ENCODE peak calls at places on chromosomes 13 and 19, in six cellular contexts. L is esophagus squamous epithelium, C is uterus, P is IMR-90, M is A549, A is stomach. Q is an unnamed sample.
A peak's percentile ranks its signal among the peaks of the same experiment; 100 is the strongest.

GRCh38 chr19:36030264-36031148 is 2.2 kb downstream of the CLIP3 start:
- DNase-seq in L (no peak), C (no peak), P (peak; percentile 53), M (peak; percentile 61), A (no peak), Q (no peak)

GRCh38 chr13:112793545-112794445 is 104.0 kb downstream of the ATP11A start:
- DNase-seq in L (no peak), C (no peak), P (no peak), M (no peak), A (peak; percentile 2), Q (no peak)

GRCh38 chr19:8368136-8368535 is 4.2 kb downstream of the ANGPTL4 start:
- DNase-seq in L (no peak), C (no peak), P (no peak), M (no peak), A (no peak), Q (peak; percentile 41)

GRCh38 chr19:19956431-19957075 is 55.8 kb downstream of the ZNF93 start:
- DNase-seq in L (no peak), C (no peak), P (no peak), M (no peak), A (no peak), Q (no peak)

GRCh38 chr13:41139296-41139966 is 6.8 kb upstream of the KBTBD6 start:
- DNase-seq in L (no peak), C (no peak), P (peak; percentile 66), M (no peak), A (no peak), Q (no peak)

GRCh38 chr19:50058425-50058824 is 32.6 kb downstream of the ZNF473 start:
- DNase-seq in L (no peak), C (no peak), P (no peak), M (no peak), A (no peak), Q (no peak)

GRCh38 chr13:44768775-44769578 is 192.8 kb upstream of the TSC22D1 start:
- DNase-seq in L (no peak), C (no peak), P (peak; percentile 46), M (no peak), A (no peak), Q (no peak)

GRCh38 chr13:113168211-113168610 is 9.8 kb downstream of the PROZ start:
- DNase-seq in L (no peak), C (no peak), P (no peak), M (no peak), A (no peak), Q (no peak)

GRCh38 chr13:71316964-71317363 is 550.0 kb downstream of the DACH1 start:
- DNase-seq in L (no peak), C (no peak), P (no peak), M (no peak), A (no peak), Q (no peak)

GRCh38 chr13:85277753-85278152 is 521.5 kb downstream of the SLITRK6 start:
- DNase-seq in L (no peak), C (no peak), P (peak; percentile 21), M (peak; percentile 19), A (no peak), Q (no peak)

GRCh38 chr13:50915562-50915961 is 6.0 kb downstream of the RNASEH2B start:
- DNase-seq in L (no peak), C (no peak), P (no peak), M (no peak), A (no peak), Q (no peak)

GRCh38 chr19:34994643-34995471 is 5.3 kb upstream of the GRAMD1A start:
- DNase-seq in L (no peak), C (no peak), P (no peak), M (peak; percentile 94), A (peak; percentile 81), Q (peak; percentile 73)

GRCh38 chr13:110137677-110138008 is 169.3 kb downstream of the COL4A1 start:
- DNase-seq in L (no peak), C (peak; percentile 37), P (no peak), M (peak; percentile 63), A (no peak), Q (no peak)
- TF ChIP-seq POLR2A in L (no peak), C (no peak), P (no peak), M (no peak), A (no peak), Q (no peak)

GRCh38 chr19:48330012-48330681 is 4.8 kb downstream of the EMP3 start:
- DNase-seq in L (peak; percentile 39), C (peak; percentile 54), P (no peak), M (no peak), A (peak; percentile 86), Q (peak; percentile 94)

GRCh38 chr19:48329167-48329891 is 4.0 kb downstream of the EMP3 start:
- DNase-seq in L (no peak), C (no peak), P (peak; percentile 59), M (no peak), A (no peak), Q (no peak)

GRCh38 chr19:48332351-48332661 is 7.0 kb downstream of the EMP3 start:
- DNase-seq in L (no peak), C (no peak), P (no peak), M (no peak), A (no peak), Q (no peak)

GRCh38 chr19:48333467-48334384 is 8.4 kb downstream of the EMP3 start:
- DNase-seq in L (peak; percentile 61), C (peak; percentile 88), P (peak; percentile 91), M (peak; percentile 98), A (peak; percentile 95), Q (peak; percentile 100)

DNA sequence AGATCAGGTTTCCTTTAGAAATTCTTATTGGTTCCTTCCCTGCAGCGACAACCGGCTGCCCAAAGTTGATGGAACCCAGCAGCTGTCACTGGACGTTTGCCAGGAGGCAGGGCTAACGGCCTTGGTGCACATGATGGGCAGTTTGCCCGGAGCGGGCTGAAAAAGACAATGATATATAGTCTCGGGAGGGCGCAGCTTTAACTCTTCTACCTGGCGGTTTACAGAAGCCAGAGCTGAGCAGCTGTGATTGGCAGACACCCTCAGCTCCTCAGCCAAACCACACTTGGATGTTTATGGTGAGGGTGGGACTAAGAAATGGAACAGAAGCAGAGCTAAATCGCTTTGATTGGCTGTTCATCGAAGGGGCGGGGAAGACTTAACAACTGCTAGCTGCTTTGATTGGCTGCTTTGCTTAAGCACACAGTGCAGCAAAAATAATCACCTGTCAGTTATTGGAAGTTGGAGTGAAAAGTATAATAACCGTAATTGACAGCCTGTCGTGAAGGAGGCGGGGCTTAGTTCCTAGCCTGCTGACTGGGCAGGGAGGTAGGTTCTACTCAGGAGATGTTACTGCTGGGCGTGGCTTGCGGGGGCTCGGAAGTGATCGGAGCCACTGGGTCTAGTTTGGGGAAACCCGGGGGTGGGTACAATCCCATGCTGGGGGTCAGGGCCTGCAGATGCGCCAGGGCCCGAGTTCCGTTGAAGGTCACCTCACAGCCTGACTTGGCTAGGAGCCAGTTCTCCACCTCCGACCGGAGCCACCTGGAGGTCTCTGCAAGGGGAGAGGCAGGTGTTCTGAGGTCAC is 7.5 kb downstream of the EMP3 start:
- DNase-seq in L (peak; percentile 80), C (peak; percentile 94), P (peak; percentile 98), M (peak; percentile 99), A (peak; percentile 93), Q (peak; percentile 98)
- H3K4me1 ChIP-seq in L (peaks cover 20% of the 10 kb centered on the region), C (peaks cover 11% of the 10 kb centered on the region), P (peaks cover 15% of the 10 kb centered on the region), M (peaks cover 12% of the 10 kb centered on the region), A (peaks cover 36% of the 10 kb centered on the region), Q (peaks cover 47% of the 10 kb centered on the region)

GRCh38 chr13:95153647-95154405 is 147.4 kb downstream of the ABCC4 start:
- DNase-seq in L (no peak), C (no peak), P (peak; percentile 21), M (no peak), A (no peak), Q (no peak)
- H3K4me3 ChIP-seq in L (no peak overlapping the region), C (no peak overlapping the region), P (no peak overlapping the region), M (no peak overlapping the region), A (no peak overlapping the region), Q (no peak overlapping the region)

GRCh38 chr13:19329365-19329764 is 147.7 kb upstream of the TUBA3C start:
- DNase-seq in L (no peak), C (no peak), P (no peak), M (no peak), A (no peak), Q (no peak)

GRCh38 chr13:19332380-19332779 is 150.8 kb upstream of the TUBA3C start:
- DNase-seq in L (no peak), C (no peak), P (no peak), M (no peak), A (no peak), Q (no peak)
- TF ChIP-seq POLR2A in L (no peak), C (no peak), P (no peak), M (no peak), A (no peak), Q (no peak)

GRCh38 chr19:29667941-29668340 is 2.7 kb downstream of the PLEKHF1 start:
- DNase-seq in L (no peak), C (no peak), P (no peak), M (no peak), A (peak; percentile 59), Q (peak; percentile 89)
- H3K4me1 ChIP-seq in L (peaks cover 40% of the 10 kb centered on the region), C (peaks cover 31% of the 10 kb centered on the region), P (peaks cover 25% of the 10 kb centered on the region), M (peaks cover 15% of the 10 kb centered on the region), A (peaks cover 74% of the 10 kb centered on the region), Q (peaks cover 89% of the 10 kb centered on the region)

GRCh38 chr13:43316997-43317396 is 293.6 kb downstream of the DNAJC15 start:
- DNase-seq in L (no peak), C (no peak), P (peak; percentile 67), M (no peak), A (no peak), Q (no peak)
- H3K4me3 ChIP-seq in L (no peak overlapping the region), C (no peak overlapping the region), P (no peak overlapping the region), M (no peak overlapping the region), A (no peak overlapping the region), Q (peak overlapping the region; percentile 10)

DNA sequence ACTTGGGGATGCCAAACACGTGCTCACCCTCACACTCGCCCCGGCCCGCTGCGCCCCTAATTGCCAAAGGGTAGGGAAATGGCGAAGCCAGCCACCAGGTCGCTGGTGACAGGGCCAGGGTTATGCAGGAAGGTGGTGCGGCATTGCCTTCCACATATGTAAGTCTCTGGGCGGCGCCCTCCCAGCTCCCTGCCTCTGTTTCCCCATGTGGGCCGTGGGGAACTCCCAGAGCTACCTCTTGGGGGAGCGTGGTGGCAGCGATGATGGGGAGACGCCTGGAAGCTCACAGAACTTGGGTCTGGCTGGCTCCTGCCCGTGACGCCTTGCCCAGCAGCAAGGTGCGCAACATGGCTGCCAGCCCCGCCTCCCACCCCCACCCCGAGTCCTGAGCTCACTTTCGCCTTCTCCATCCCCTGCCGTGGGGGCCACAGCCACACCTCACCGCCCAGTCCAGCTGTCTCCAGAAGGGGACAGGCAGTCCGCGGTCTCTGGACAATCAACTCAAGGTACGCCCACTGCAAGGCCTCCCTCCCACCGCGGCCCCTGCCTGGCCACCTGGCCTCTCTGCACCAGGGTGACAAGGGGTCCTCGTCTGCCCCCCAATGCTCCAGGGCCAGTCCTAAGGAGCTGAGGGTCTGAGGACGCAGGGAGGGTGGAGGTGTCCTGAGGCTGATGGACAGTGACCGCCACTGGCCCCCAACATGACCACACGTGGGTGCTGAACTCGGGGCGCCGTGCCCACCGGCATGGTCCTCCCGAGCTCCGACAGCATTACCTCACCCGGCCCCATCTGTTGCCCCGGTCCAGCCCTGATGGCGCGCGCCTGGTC is 6.6 kb downstream of the C19orf25 start:
- DNase-seq in L (no peak), C (no peak), P (no peak), M (no peak), A (no peak), Q (no peak)
- TF ChIP-seq POLR2A in L (no peak), C (no peak), P (no peak), M (no peak), A (no peak), Q (no peak)